ENCODE peak calls at places on chromosomes 2 and 18, in five cellular contexts. Y is hepatocyte; X is SJSA1; G is CD4-positive, CD25-positive, alpha-beta regulatory T cell; E is cardiac muscle cell. Z is an unnamed sample.

GRCh38 chr18:22417496-22418188 is at the start of gene CTAGE1:
- DNase-seq in Y (no peak), X (peak), G (no peak), E (no peak), Z (no peak)

GRCh38 chr2:29528891-29529520 is 392.4 kb downstream of the ALK start:
- DNase-seq in Y (peak), X (peak), G (no peak), E (peak), Z (peak)

GRCh38 chr2:198316852-198317395 is 512.5 kb downstream of the PLCL1 start:
- DNase-seq in Y (no peak), X (no peak), G (no peak), E (no peak), Z (no peak)

GRCh38 chr2:241458687-241459086 is 49.7 kb downstream of the STK25 start:
- DNase-seq in Y (no peak), X (no peak), G (no peak), E (no peak), Z (no peak)

GRCh38 chr18:54805571-54806334 is 22.5 kb upstream of the RAB27B start:
- DNase-seq in Y (peak), X (no peak), G (no peak), E (peak), Z (peak)

GRCh38 chr2:222302178-222303018 is 3.6 kb upstream of the PAX3 start:
- DNase-seq in Y (no peak), X (no peak), G (no peak), E (no peak), Z (no peak)

GRCh38 chr18:69659142-69659651 is 258.5 kb downstream of the DOK6 start:
- DNase-seq in Y (peak), X (no peak), G (no peak), E (no peak), Z (no peak)

GRCh38 chr2:161173541-161174194 is 13.4 kb downstream of the TANK start:
- DNase-seq in Y (no peak), X (no peak), G (no peak), E (no peak), Z (no peak)

GRCh38 chr2:10408649-10409579 is 39.2 kb downstream of the ODC1 start:
- DNase-seq in Y (peak), X (peak), G (peak), E (peak), Z (peak)

GRCh38 chr2:164430166-164430783 is 191.0 kb downstream of the GRB14 start:
- DNase-seq in Y (peak), X (peak), G (peak), E (peak), Z (peak)

GRCh38 chr18:67600181-67600631 is 83.7 kb upstream of the DSEL start:
- DNase-seq in Y (peak), X (peak), G (no peak), E (peak), Z (peak)

GRCh38 chr2:170817247-170817998 is 736 bp downstream of the GAD1 start:
- DNase-seq in Y (no peak), X (peak), G (peak), E (peak), Z (no peak)

GRCh38 chr2:68667371-68667770 is 24.0 kb downstream of the PROKR1 start:
- DNase-seq in Y (no peak), X (no peak), G (no peak), E (no peak), Z (no peak)

GRCh38 chr18:45519881-45520280 is 95.4 kb upstream of the SLC14A2 start:
- DNase-seq in Y (no peak), X (no peak), G (no peak), E (no peak), Z (no peak)

GRCh38 chr2:73561422-73561821 is 80.8 kb downstream of the NAT8 start:
- DNase-seq in Y (no peak), X (no peak), G (no peak), E (no peak), Z (no peak)

GRCh38 chr2:134011936-134012586 is 241.8 kb upstream of the MGAT5 start:
- DNase-seq in Y (no peak), X (peak), G (no peak), E (no peak), Z (no peak)

GRCh38 chr2:217858519-217859466 is 144.0 kb downstream of the TNS1 start:
- DNase-seq in Y (peak), X (no peak), G (no peak), E (peak), Z (peak)

GRCh38 chr2:100963026-100963375 is 39.1 kb upstream of the RPL31 start:
- DNase-seq in Y (no peak), X (no peak), G (no peak), E (no peak), Z (no peak)

GRCh38 chr18:57698571-57699276 is 77.1 kb upstream of the NARS1 start:
- DNase-seq in Y (peak), X (peak), G (no peak), E (peak), Z (no peak)

GRCh38 chr2:237687666-237688065 is 60.3 kb downstream of the LRRFIP1 start:
- DNase-seq in Y (peak), X (peak), G (peak), E (no peak), Z (peak)

GRCh38 chr2:45611020-45611737 is at the start of gene SRBD1:
- DNase-seq in Y (peak), X (peak), G (peak), E (peak), Z (peak)

GRCh38 chr2:96249654-96250053 is 16.1 kb downstream of the TMEM127 start:
- DNase-seq in Y (peak), X (no peak), G (no peak), E (no peak), Z (no peak)

GRCh38 chr2:237096911-237097310 is 11.2 kb downstream of the COPS8 start:
- DNase-seq in Y (no peak), X (peak), G (no peak), E (no peak), Z (no peak)

GRCh38 chr2:163877316-163877715 is 141.5 kb upstream of the FIGN start:
- DNase-seq in Y (no peak), X (peak), G (no peak), E (peak), Z (no peak)

GRCh38 chr2:95306306-95306895 is 9.3 kb downstream of the KCNIP3 start:
- DNase-seq in Y (no peak), X (no peak), G (no peak), E (no peak), Z (no peak)

GRCh38 chr18:24090876-24091275 is 48.0 kb upstream of the CABYR start:
- DNase-seq in Y (no peak), X (no peak), G (no peak), E (no peak), Z (no peak)

GRCh38 chr18:24094561-24094960 is 44.3 kb upstream of the CABYR start:
- DNase-seq in Y (no peak), X (no peak), G (no peak), E (no peak), Z (no peak)

DNA sequence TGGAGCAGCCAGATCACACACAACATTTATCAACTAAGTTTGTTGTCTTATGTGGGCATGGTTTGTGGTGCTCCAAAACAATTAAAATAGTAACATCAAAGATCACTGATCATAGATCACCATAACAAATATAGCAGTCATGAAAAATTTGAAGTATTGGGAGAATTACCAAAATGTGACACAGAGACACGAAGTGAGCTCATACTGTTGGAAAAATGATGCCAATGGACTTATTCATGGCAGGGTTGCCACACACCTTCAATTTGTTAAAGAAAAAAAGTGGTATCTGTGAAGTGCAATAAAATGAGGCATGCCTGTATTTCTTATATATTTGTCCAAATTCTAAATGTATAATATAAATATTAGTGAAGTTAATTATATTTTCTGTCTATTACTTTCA is 42.9 kb upstream of the CABYR start:
- DNase-seq in Y (no peak), X (no peak), G (no peak), E (no peak), Z (no peak)
- H3K4me3 ChIP-seq in Y (no peak), X (no peak), G (no peak), E (no peak), Z (no peak)

GRCh38 chr18:75202976-75203375 is 6.0 kb downstream of the PTGR3 start:
- DNase-seq in Y (no peak), X (no peak), G (no peak), E (no peak), Z (no peak)
- H3K4me3 ChIP-seq in Y (no peak), X (no peak), G (no peak), E (no peak), Z (no peak)

DNA sequence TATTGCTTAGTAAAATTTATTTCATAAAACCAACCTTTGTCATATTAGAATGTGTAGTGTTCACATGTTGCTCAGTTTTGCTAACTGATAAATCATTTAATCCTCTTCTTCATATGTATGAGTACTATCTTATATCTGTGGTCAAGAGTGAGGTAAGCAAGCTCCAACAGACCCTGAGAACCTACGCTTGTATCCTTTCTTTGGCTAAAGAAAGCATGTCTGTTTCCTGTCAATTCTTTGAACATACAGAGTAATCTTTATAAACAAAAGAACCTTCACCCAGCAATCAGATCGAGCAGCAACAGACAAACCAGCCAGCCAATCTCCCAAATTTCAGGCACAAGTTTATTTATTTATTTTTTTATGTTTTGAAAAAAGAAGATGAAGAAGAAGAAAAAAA is 6.4 kb downstream of the ADCYAP1 start:
- DNase-seq in Y (no peak), X (no peak), G (no peak), E (no peak), Z (no peak)
- H3K4me3 ChIP-seq in Y (no peak), X (no peak), G (no peak), E (no peak), Z (no peak)

GRCh38 chr2:42537493-42537892 is 30.9 kb upstream of the MTA3 start:
- DNase-seq in Y (no peak), X (no peak), G (no peak), E (no peak), Z (no peak)

DNA sequence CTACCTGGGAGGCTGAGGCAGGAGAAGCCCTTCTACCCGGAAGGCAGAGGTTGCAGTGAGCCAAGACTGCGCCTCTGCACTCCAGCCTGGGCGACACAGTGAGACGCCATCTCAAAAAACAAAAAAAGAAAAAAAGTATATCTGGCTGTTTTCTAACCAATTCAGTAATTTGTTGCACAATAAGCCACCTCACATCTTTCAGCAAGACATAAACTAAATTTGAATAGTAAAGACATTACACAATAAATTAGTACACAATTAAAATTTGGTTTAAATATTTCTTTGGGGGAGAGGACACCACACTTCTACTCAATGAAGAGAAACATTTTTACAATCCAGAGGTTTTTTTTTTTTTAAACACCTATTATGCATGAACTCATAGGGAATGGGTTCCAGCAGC is 36.0 kb upstream of the MTA3 start:
- DNase-seq in Y (no peak), X (no peak), G (no peak), E (no peak), Z (no peak)
- H3K4me3 ChIP-seq in Y (no peak), X (no peak), G (no peak), E (no peak), Z (no peak)

GRCh38 chr18:51135361-51135760 is 62.1 kb downstream of the MEX3C start:
- DNase-seq in Y (no peak), X (no peak), G (no peak), E (no peak), Z (no peak)
- H3K4me3 ChIP-seq in Y (no peak), X (no peak), G (no peak), E (no peak), Z (no peak)

GRCh38 chr18:77067315-77068061 is 65.1 kb downstream of the MBP start:
- DNase-seq in Y (peak), X (peak), G (peak), E (no peak), Z (peak)
- H3K4me3 ChIP-seq in Y (no peak), X (no peak), G (peak), E (no peak), Z (no peak)

GRCh38 chr18:50563376-50563775 is 3.5 kb downstream of the MAPK4 start:
- DNase-seq in Y (no peak), X (no peak), G (no peak), E (no peak), Z (no peak)

GRCh38 chr18:50558948-50559749 is 738 bp upstream of the MAPK4 start:
- DNase-seq in Y (peak), X (no peak), G (no peak), E (peak), Z (no peak)

GRCh38 chr18:50559750-50560680 is at the start of gene MAPK4:
- DNase-seq in Y (peak), X (no peak), G (no peak), E (peak), Z (peak)

GRCh38 chr18:50562686-50563085 is 2.8 kb downstream of the MAPK4 start:
- DNase-seq in Y (no peak), X (no peak), G (no peak), E (no peak), Z (no peak)

GRCh38 chr18:50560681-50561629 is 1.1 kb downstream of the MAPK4 start:
- DNase-seq in Y (peak), X (peak), G (no peak), E (peak), Z (peak)
- H3K4me3 ChIP-seq in Y (peak), X (no peak), G (no peak), E (peak), Z (no peak)